ENCODE peak calls at places on chromosomes 2 and 18, in seven cellular contexts. X, U, K, B, M, T and E are unnamed samples.

GRCh38 chr18:31156831-31157763 is 5.6 kb downstream of the DSC1 start:
- DNase-seq in X (no peak), U (no peak), K (no peak), B (no peak), M (no peak), T (no peak), E (no peak)

GRCh38 chr2:233047667-233048066 is 12.5 kb upstream of the INPP5D start:
- DNase-seq in X (no peak), U (no peak), K (no peak), B (no peak), M (no peak), T (no peak), E (no peak)

GRCh38 chr18:57443247-57443646 is 8.1 kb downstream of the ONECUT2 start:
- DNase-seq in X (no peak), U (no peak), K (no peak), B (no peak), M (no peak), T (no peak), E (no peak)

GRCh38 chr2:16861154-16861929 is 195.7 kb upstream of the CYRIA start:
- DNase-seq in X (no peak), U (no peak), K (no peak), B (no peak), M (peak), T (no peak), E (no peak)

GRCh38 chr18:76376668-76377358 is 118.2 kb downstream of the ZNF516 start:
- DNase-seq in X (no peak), U (no peak), K (no peak), B (peak), M (no peak), T (peak), E (no peak)

GRCh38 chr2:140737006-140737405 is 1393.8 kb downstream of the LRP1B start:
- DNase-seq in X (no peak), U (no peak), K (no peak), B (no peak), M (no peak), T (no peak), E (no peak)

GRCh38 chr2:176464886-176465564 is 195.8 kb downstream of the MTX2 start:
- DNase-seq in X (no peak), U (no peak), K (no peak), B (no peak), M (no peak), T (no peak), E (peak)

GRCh38 chr2:14137643-14138042 is 494.9 kb upstream of the LRATD1 start:
- DNase-seq in X (no peak), U (no peak), K (no peak), B (no peak), M (no peak), T (no peak), E (no peak)